ENCODE peak calls at places on chromosome 20, in four cellular contexts. Q, H, O and W are unnamed samples. For H3K9me3, the result is how much of the 10 kb centered on the place peaks cover.

GRCh38 chr20:34768105-34768504 is 57.3 kb downstream of the NCOA6 start:
- DNase-seq in O (no peak), H (no peak), Q (no peak), W (no peak)

GRCh38 chr20:44066645-44067606 is 120.1 kb downstream of the JPH2 start:
- DNase-seq in O (no peak), H (no peak), Q (no peak), W (no peak)

GRCh38 chr20:38550274-38550673 is 30.7 kb upstream of the ADIG start:
- DNase-seq in Q (no peak), H (peak), O (no peak), W (no peak)

GRCh38 chr20:9294081-9294480 is 220.3 kb upstream of the LAMP5 start:
- DNase-seq in O (no peak), H (no peak), Q (no peak), W (no peak)

GRCh38 chr20:25573288-25574251 is 11.8 kb downstream of the NINL start:
- DNase-seq in Q (no peak), H (no peak), O (no peak), W (no peak)

GRCh38 chr20:54267510-54268003 is 59.7 kb downstream of the PFDN4 start:
- DNase-seq in H (no peak), O (no peak), Q (no peak), W (no peak)

GRCh38 chr20:10350188-10350842 is 83.7 kb downstream of the MKKS start:
- DNase-seq in Q (no peak), O (no peak), H (no peak), W (no peak)

GRCh38 chr20:25072226-25072811 is 9.6 kb downstream of the VSX1 start:
- DNase-seq in Q (no peak), H (no peak), O (no peak), W (no peak)

GRCh38 chr20:34824861-34825529 is 456 bp downstream of the NCOA6 start:
- DNase-seq in O (peak), H (peak), Q (peak), W (peak)

GRCh38 chr20:17867546-17867945 is 101.0 kb downstream of the SNX5 start:
- DNase-seq in H (no peak), Q (no peak), O (no peak), W (no peak)

GRCh38 chr20:22070546-22070945 is 365.1 kb downstream of the PAX1 start:
- DNase-seq in Q (no peak), O (no peak), H (no peak), W (no peak)

GRCh38 chr20:63765082-63765873 is 25.7 kb downstream of the SLC2A4RG start:
- DNase-seq in O (no peak), Q (no peak), H (no peak), W (no peak)

DNA sequence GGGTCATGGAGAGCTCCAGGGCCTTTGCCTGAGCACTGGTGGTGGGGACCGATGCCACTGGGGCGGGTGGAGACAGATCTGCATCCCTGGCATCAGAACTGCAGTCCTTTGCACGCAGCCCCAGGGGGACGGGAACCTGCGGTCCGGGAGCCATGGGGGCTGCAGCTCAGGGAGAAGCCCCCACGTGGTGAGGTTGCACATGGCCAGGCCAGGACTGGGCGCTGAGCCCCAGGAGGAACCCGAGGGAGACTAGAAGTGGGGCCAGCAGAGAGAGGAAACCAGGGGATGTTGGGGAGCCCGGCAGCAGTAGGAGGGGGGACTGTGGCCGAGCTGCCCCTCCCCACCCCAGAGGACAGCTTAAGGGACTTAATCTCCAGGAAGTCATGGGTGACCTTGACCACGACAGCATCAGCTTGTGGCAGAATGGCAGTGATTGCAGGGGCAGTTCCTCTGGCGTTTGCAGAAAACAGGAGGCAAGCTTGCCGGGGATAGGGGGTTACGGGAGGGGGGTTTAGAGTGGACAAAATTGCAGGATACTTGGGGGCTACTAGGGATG is 18.0 kb upstream of the LSM14B start:
- DNase-seq in O (no peak), H (no peak), Q (no peak), W (no peak)
- H3K9me3 ChIP-seq in O (under half), H (under half), Q (half or more), W (under half)

DNA sequence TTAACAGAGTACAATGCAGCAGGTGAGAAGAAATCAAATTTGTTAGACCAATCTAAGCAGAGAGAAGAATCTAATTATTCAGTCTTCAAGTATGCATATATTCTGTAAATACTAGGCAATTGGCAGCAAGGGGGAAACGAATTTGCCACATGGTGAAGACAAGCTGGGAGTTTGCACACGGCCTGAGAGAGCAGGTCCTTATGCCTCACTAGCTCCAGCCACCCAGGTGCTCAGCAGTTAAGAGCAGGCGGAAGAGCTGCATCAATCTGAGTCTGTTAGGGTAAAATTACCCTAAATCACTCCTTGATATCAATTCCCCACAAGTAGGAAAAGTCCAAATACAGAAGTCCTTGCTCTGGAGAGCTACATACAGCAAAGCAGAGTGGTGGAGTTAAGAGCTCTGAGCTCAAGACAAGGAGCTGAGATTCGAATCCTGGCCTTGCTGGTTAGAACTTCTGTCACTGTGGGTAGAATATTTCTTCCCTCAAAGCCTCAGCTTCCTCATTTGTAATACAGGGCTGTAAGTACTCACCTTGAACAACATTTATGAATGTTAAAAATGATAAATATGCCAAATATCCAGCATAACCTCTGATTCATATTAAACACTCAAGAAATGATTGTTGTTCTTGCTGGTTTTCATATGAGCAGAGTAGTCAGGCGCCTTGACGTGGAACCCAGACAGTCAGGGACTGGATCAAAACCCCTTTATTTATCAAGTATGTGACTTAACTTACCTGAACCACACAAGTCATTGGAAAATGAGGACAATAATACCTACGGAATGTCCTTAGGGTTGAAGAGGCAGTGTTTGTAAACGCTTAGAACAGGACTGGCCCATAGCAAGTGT is 444.2 kb downstream of the CDH26 start:
- DNase-seq in O (no peak), H (no peak), Q (no peak), W (no peak)
- H3K9me3 ChIP-seq in O (under half), H (under half), Q (under half), W (under half)

GRCh38 chr20:13501500-13501899 is 137.2 kb downstream of the TASP1 start:
- DNase-seq in O (no peak), H (no peak), Q (no peak), W (no peak)
- H3K9me3 ChIP-seq in O (under half), H (under half), Q (under half), W (under half)

GRCh38 chr20:46458891-46459750 is 52.7 kb upstream of the ELMO2 start:
- DNase-seq in H (no peak), O (no peak), Q (no peak), W (no peak)

GRCh38 chr20:46456255-46457028 is 50.0 kb upstream of the ELMO2 start:
- DNase-seq in Q (no peak), O (no peak), H (no peak), W (no peak)

DNA sequence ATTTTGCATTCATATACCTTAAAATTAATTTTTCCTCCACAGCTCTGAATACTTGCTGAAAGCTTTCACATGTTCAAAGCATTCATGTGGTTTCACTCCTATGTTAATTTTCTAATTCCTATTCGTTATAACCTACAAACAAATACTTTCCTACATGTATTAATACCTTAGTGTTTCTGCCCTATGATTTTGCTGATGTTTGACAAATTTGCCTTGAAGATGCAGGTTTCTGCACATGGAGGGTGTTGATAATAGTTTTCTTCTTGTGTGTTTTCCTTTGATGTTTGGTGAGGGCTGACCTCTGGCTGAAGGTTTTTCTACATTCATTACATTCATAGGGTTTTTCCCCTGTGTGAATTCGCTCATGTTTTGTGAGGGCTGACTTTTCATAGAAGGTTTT is 49.3 kb upstream of the ELMO2 start:
- DNase-seq in H (no peak), Q (no peak), O (no peak), W (no peak)
- H3K9me3 ChIP-seq in H (under half), Q (under half), O (under half), W (under half)

DNA sequence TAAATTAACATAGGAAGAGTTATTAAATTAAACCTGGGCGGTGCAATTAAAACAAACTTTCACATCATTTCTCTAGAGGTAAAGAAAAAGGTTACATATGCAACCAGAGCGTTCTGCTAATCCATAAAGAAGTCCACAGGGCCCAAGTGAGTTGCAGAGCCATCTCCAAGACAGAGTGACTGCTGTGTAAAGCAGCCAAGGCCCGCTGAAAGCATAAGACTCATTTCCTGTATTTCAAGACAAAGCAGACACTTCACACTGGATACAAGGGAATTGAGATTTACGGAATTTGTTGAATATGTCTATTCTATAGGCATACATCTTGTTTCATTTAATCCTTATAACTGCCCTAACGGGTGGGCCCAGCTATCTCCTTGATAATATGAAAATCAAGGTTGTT is 422.8 kb downstream of the CBLN4 start:
- DNase-seq in O (no peak), H (no peak), Q (no peak), W (no peak)
- H3K9me3 ChIP-seq in O (under half), H (under half), Q (under half), W (under half)

GRCh38 chr20:32943490-32944052 is 60.7 kb downstream of the SUN5 start:
- DNase-seq in O (no peak), Q (no peak), H (no peak), W (no peak)
- H3K9me3 ChIP-seq in O (under half), Q (under half), H (under half), W (under half)